ENCODE peak calls at places on chromosomes 16 and 17, in ten cellular contexts. One of them, this sample, is unnamed.

GRCh38 chr17:21474815-21475214 is 98.7 kb downstream of the KCNJ12 start:
- DNase-seq in foreskin fibroblast: no peak
- DNase-seq in mammary epithelial cell: no peak
- DNase-seq in WTC11: no peak
- DNase-seq in adrenal gland: no peak
- DNase-seq in mucosa of descending colon: no peak
- DNase-seq in HFFc6: no peak
- DNase-seq in stomach: no peak
- DNase-seq in sigmoid colon: no peak
- DNase-seq in colonic mucosa: no peak
- DNase-seq in this sample: no peak

GRCh38 chr17:81550285-81550684 is 1.9 kb downstream of the FAAP100 start:
- DNase-seq in foreskin fibroblast: no peak
- DNase-seq in mammary epithelial cell: no peak
- DNase-seq in WTC11: no peak
- DNase-seq in adrenal gland: no peak
- DNase-seq in mucosa of descending colon: no peak
- DNase-seq in HFFc6: no peak
- DNase-seq in stomach: no peak
- DNase-seq in sigmoid colon: no peak
- DNase-seq in colonic mucosa: no peak
- DNase-seq in this sample: no peak

GRCh38 chr16:72837846-72838661 is 209.9 kb downstream of the ZFHX3 start:
- DNase-seq in foreskin fibroblast: no peak
- DNase-seq in mammary epithelial cell: no peak
- DNase-seq in WTC11: no peak
- DNase-seq in adrenal gland: no peak
- DNase-seq in mucosa of descending colon: no peak
- DNase-seq in HFFc6: no peak
- DNase-seq in stomach: no peak
- DNase-seq in sigmoid colon: no peak
- DNase-seq in colonic mucosa: no peak
- DNase-seq in this sample: no peak

GRCh38 chr16:3637371-3637923 is 17.0 kb upstream of the DNASE1 start:
- DNase-seq in foreskin fibroblast: no peak
- DNase-seq in mammary epithelial cell: no peak
- DNase-seq in WTC11: no peak
- DNase-seq in adrenal gland: no peak
- DNase-seq in mucosa of descending colon: peak
- DNase-seq in HFFc6: no peak
- DNase-seq in stomach: peak
- DNase-seq in sigmoid colon: peak
- DNase-seq in colonic mucosa: peak
- DNase-seq in this sample: no peak

GRCh38 chr17:50630524-50631194 is 4.0 kb upstream of the ABCC3 start:
- DNase-seq in foreskin fibroblast: peak
- DNase-seq in mammary epithelial cell: peak
- DNase-seq in WTC11: peak
- DNase-seq in adrenal gland: peak
- DNase-seq in mucosa of descending colon: peak
- DNase-seq in HFFc6: no peak
- DNase-seq in stomach: peak
- DNase-seq in sigmoid colon: no peak
- DNase-seq in colonic mucosa: peak
- DNase-seq in this sample: no peak

GRCh38 chr16:56999409-57000270 is 10.3 kb downstream of the NLRC5 start:
- DNase-seq in foreskin fibroblast: no peak
- DNase-seq in mammary epithelial cell: no peak
- DNase-seq in WTC11: no peak
- DNase-seq in adrenal gland: no peak
- DNase-seq in mucosa of descending colon: no peak
- DNase-seq in HFFc6: no peak
- DNase-seq in stomach: peak
- DNase-seq in sigmoid colon: peak
- DNase-seq in colonic mucosa: no peak
- DNase-seq in this sample: no peak

GRCh38 chr16:72094266-72094610 is 591 bp downstream of the DHX38 start:
- DNase-seq in foreskin fibroblast: no peak
- DNase-seq in mammary epithelial cell: no peak
- DNase-seq in WTC11: no peak
- DNase-seq in adrenal gland: no peak
- DNase-seq in mucosa of descending colon: no peak
- DNase-seq in HFFc6: peak
- DNase-seq in stomach: no peak
- DNase-seq in sigmoid colon: no peak
- DNase-seq in colonic mucosa: peak
- DNase-seq in this sample: no peak

GRCh38 chr17:49063652-49064051 is 66.5 kb downstream of the IGF2BP1 start:
- DNase-seq in foreskin fibroblast: peak
- DNase-seq in mammary epithelial cell: no peak
- DNase-seq in WTC11: no peak
- DNase-seq in adrenal gland: no peak
- DNase-seq in mucosa of descending colon: no peak
- DNase-seq in HFFc6: no peak
- DNase-seq in stomach: no peak
- DNase-seq in sigmoid colon: no peak
- DNase-seq in colonic mucosa: no peak
- DNase-seq in this sample: no peak

GRCh38 chr16:81740163-81740562 is 38.9 kb upstream of the PLCG2 start:
- DNase-seq in foreskin fibroblast: no peak
- DNase-seq in mammary epithelial cell: no peak
- DNase-seq in WTC11: peak
- DNase-seq in adrenal gland: no peak
- DNase-seq in mucosa of descending colon: no peak
- DNase-seq in HFFc6: no peak
- DNase-seq in stomach: no peak
- DNase-seq in sigmoid colon: no peak
- DNase-seq in colonic mucosa: no peak
- DNase-seq in this sample: no peak

GRCh38 chr17:73358668-73359067 is 46.9 kb upstream of the CDC42EP4 start:
- DNase-seq in foreskin fibroblast: no peak
- DNase-seq in mammary epithelial cell: no peak
- DNase-seq in WTC11: no peak
- DNase-seq in adrenal gland: no peak
- DNase-seq in mucosa of descending colon: no peak
- DNase-seq in HFFc6: no peak
- DNase-seq in stomach: no peak
- DNase-seq in sigmoid colon: peak
- DNase-seq in colonic mucosa: no peak
- DNase-seq in this sample: peak

GRCh38 chr17:78748048-78748729 is 33.9 kb downstream of the CYTH1 start:
- DNase-seq in foreskin fibroblast: no peak
- DNase-seq in mammary epithelial cell: peak
- DNase-seq in WTC11: no peak
- DNase-seq in adrenal gland: no peak
- DNase-seq in mucosa of descending colon: no peak
- DNase-seq in HFFc6: no peak
- DNase-seq in stomach: no peak
- DNase-seq in sigmoid colon: no peak
- DNase-seq in colonic mucosa: no peak
- DNase-seq in this sample: no peak

DNA sequence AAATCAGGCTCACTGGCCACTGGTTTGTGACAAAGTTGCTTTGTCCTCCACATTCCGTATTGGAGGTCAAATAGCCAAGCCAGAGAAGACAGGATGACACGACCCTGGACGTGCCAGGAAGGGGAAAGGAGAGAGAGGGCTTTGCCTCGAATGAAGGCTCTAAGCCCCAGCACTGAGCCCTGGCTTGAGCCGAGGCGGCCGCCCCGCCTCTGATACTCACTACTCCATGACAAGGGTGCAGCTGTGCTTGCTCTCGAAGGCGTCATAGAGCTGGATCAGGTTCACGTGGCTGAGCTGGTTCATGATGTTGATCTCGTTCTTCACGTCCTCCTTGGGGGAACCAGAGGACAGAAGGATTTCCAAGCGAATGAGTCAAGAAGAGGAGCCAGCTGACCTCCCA is 19.3 kb downstream of the MYLK3 start:
- DNase-seq in foreskin fibroblast: no peak
- DNase-seq in mammary epithelial cell: no peak
- DNase-seq in WTC11: no peak
- DNase-seq in adrenal gland: no peak
- DNase-seq in mucosa of descending colon: no peak
- DNase-seq in HFFc6: no peak
- DNase-seq in stomach: no peak
- DNase-seq in sigmoid colon: no peak
- DNase-seq in colonic mucosa: no peak
- DNase-seq in this sample: no peak
- TF ChIP-seq CTCF in foreskin fibroblast: no peak
- TF ChIP-seq CTCF in mammary epithelial cell: no peak
- TF ChIP-seq CTCF in WTC11: no peak
- TF ChIP-seq CTCF in adrenal gland: no peak
- TF ChIP-seq CTCF in mucosa of descending colon: no peak
- TF ChIP-seq CTCF in HFFc6: no peak
- TF ChIP-seq CTCF in stomach: no peak
- TF ChIP-seq CTCF in sigmoid colon: no peak
- TF ChIP-seq CTCF in colonic mucosa: no peak
- TF ChIP-seq CTCF in this sample: no peak

DNA sequence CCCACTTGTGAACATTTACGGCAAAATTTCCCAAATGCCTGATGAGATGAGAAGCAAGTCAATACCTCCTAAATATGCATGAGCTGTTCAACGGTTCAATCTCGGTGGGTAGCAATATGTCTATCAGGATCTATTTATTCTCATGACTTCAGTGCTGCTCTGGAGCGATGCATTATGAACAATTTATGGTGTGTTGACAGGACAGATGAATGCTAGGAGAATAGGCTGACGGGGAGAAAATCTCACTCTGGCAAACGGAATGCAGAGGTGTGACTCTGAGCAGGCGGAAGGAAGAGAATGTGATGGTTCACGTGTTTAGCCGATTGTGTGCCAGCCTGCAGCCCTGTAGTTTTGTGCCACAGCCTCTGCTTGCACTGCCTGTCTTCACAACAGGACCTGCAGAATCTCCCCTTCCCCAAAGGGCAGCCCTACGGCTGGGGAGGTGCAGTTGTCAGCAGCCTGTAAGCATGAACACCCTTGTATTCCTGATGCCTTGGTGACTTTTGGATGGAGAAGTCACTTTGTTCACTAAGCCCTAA is 345.2 kb downstream of the PHKB start:
- DNase-seq in foreskin fibroblast: no peak
- DNase-seq in mammary epithelial cell: no peak
- DNase-seq in WTC11: no peak
- DNase-seq in adrenal gland: no peak
- DNase-seq in mucosa of descending colon: no peak
- DNase-seq in HFFc6: no peak
- DNase-seq in stomach: no peak
- DNase-seq in sigmoid colon: no peak
- DNase-seq in colonic mucosa: no peak
- DNase-seq in this sample: no peak
- TF ChIP-seq CTCF in foreskin fibroblast: no peak
- TF ChIP-seq CTCF in mammary epithelial cell: no peak
- TF ChIP-seq CTCF in WTC11: no peak
- TF ChIP-seq CTCF in adrenal gland: no peak
- TF ChIP-seq CTCF in mucosa of descending colon: no peak
- TF ChIP-seq CTCF in HFFc6: no peak
- TF ChIP-seq CTCF in stomach: no peak
- TF ChIP-seq CTCF in sigmoid colon: no peak
- TF ChIP-seq CTCF in colonic mucosa: no peak
- TF ChIP-seq CTCF in this sample: no peak

GRCh38 chr17:30093463-30094147 is 23.0 kb upstream of the NSRP1 start:
- DNase-seq in foreskin fibroblast: peak
- DNase-seq in mammary epithelial cell: peak
- DNase-seq in WTC11: peak
- DNase-seq in adrenal gland: peak
- DNase-seq in mucosa of descending colon: no peak
- DNase-seq in HFFc6: peak
- DNase-seq in stomach: peak
- DNase-seq in sigmoid colon: no peak
- DNase-seq in colonic mucosa: peak
- DNase-seq in this sample: peak
- TF ChIP-seq CTCF in foreskin fibroblast: peak
- TF ChIP-seq CTCF in mammary epithelial cell: peak
- TF ChIP-seq CTCF in WTC11: peak
- TF ChIP-seq CTCF in adrenal gland: peak
- TF ChIP-seq CTCF in mucosa of descending colon: peak
- TF ChIP-seq CTCF in HFFc6: peak
- TF ChIP-seq CTCF in stomach: no peak
- TF ChIP-seq CTCF in sigmoid colon: peak
- TF ChIP-seq CTCF in colonic mucosa: peak
- TF ChIP-seq CTCF in this sample: peak

DNA sequence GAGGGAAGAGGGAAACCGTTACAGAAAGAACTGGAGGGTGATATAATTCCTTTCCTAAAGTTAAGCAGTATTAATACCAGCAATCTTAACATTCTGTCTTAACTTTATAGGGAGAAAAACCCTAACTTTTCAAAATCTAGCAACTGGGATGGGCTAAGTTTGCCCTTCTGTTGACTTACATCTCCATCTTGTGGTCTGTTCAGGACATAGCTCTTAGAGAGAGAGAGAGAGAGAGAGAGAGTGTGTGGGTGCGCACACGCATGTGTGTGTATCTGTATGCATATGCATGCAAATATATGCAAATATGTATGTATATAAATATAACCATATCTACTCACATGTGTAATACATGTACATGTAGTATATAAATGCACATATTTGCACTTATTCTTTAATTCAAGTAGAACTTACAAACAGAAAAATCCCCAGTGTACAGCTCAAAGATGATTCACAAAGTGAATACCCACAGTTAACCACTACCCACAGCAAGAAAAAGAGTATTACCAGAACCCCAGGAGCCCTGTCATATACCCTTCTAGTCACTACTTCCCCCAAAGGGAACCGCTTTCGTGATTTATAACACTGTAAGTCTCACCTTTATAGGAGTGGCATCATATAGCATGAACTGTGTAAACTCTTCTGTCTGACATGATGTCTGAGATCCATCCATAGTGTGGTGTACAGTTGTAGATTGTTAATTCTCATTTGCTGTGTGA is 46.4 kb downstream of the STX8 start:
- DNase-seq in foreskin fibroblast: peak
- DNase-seq in mammary epithelial cell: peak
- DNase-seq in WTC11: no peak
- DNase-seq in adrenal gland: no peak
- DNase-seq in mucosa of descending colon: no peak
- DNase-seq in HFFc6: peak
- DNase-seq in stomach: no peak
- DNase-seq in sigmoid colon: no peak
- DNase-seq in colonic mucosa: no peak
- DNase-seq in this sample: no peak
- TF ChIP-seq CTCF in foreskin fibroblast: peak
- TF ChIP-seq CTCF in mammary epithelial cell: peak
- TF ChIP-seq CTCF in WTC11: no peak
- TF ChIP-seq CTCF in adrenal gland: no peak
- TF ChIP-seq CTCF in mucosa of descending colon: no peak
- TF ChIP-seq CTCF in HFFc6: peak
- TF ChIP-seq CTCF in stomach: peak
- TF ChIP-seq CTCF in sigmoid colon: peak
- TF ChIP-seq CTCF in colonic mucosa: peak
- TF ChIP-seq CTCF in this sample: no peak

This sample was measured in heart left ventricle.